ENCODE peak calls at places on chromosomes 6 and 20, in four cellular contexts. I is neural progenitor cell, G is GM23338, T is astrocyte. Z is an unnamed sample.

GRCh38 chr6:139338845-139339244 is 35.6 kb downstream of the CITED2 start:
- DNase-seq in I (no peak), G (no peak), T (no peak), Z (no peak)

GRCh38 chr6:131923356-131923755 is 27.8 kb downstream of the CCN2 start:
- DNase-seq in I (peak), G (peak), T (peak), Z (no peak)

GRCh38 chr6:160102956-160103824 is 18.4 kb upstream of the SLC22A1 start:
- DNase-seq in I (peak), G (peak), T (no peak), Z (peak)

GRCh38 chr6:140082867-140083297 is 708.4 kb upstream of the CITED2 start:
- DNase-seq in I (no peak), G (no peak), T (peak), Z (no peak)

GRCh38 chr6:87879144-87879861 is 168.3 kb upstream of the SPACA1 start:
- DNase-seq in I (no peak), G (no peak), T (no peak), Z (no peak)

GRCh38 chr6:105326216-105326615 is 76.7 kb downstream of the PREP start:
- DNase-seq in I (no peak), G (no peak), T (peak), Z (no peak)

GRCh38 chr6:82364087-82365010 is 732 bp downstream of the TPBG start:
- DNase-seq in I (peak), G (peak), T (peak), Z (peak)

GRCh38 chr6:106747139-106747538 is 117.8 kb downstream of the QRSL1 start:
- DNase-seq in I (no peak), G (no peak), T (no peak), Z (no peak)

GRCh38 chr20:4064118-4064962 is 49.0 kb upstream of the RNF24 start:
- DNase-seq in I (peak), G (peak), T (peak), Z (peak)

GRCh38 chr6:98946877-98947410 is 802 bp downstream of the FBXL4 start:
- DNase-seq in I (peak), G (no peak), T (no peak), Z (peak)

GRCh38 chr6:117448011-117448410 is 22.3 kb upstream of the ROS1 start:
- DNase-seq in I (peak), G (peak), T (peak), Z (no peak)

GRCh38 chr6:154302111-154302752 is 54.4 kb downstream of the IPCEF1 start:
- DNase-seq in I (no peak), G (no peak), T (peak), Z (no peak)

DNA sequence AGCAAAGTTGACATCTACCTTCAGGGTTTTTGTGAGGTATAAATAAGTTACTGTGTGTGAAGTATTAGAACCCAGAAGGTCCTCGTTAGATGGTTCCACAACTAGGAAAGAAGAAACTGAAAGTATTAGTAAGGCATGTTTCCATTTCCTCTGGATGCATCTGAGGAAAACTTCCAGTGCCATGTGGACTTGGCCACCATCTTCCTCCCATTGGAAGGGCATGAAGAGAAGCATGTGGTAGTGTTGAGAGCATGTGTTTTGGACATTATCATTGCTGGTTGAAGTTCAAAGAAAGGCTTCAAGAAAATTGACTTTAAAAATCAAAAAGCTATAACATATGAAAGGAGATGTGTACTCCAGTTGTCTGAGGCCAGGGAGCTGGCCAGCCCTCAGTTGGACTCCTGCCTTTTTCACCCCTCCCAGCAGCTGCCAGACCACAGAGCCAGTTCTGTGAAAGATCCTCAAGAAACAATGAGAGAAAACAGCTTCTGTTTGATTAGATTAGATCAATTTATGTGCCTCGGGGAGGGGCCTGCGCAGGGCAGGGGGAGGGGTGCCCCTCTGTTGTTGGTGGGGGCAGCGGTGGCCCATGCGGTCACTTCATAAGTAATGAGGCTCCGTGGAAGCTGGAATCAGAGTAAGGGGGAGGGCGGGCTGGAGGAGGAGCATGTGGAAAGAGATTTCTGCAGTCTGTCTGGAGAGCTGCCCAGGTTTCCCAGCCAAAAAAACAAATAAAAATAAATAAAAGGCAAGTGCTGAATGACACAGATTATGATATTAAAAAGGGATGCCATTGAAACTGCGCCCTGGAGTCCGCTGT is 154.0 kb downstream of the JARID2 start:
- DNase-seq in I (peak), G (no peak), T (peak), Z (peak)
- H3K27ac ChIP-seq in I (no peak), G (no peak), T (no peak), Z (peak)

DNA sequence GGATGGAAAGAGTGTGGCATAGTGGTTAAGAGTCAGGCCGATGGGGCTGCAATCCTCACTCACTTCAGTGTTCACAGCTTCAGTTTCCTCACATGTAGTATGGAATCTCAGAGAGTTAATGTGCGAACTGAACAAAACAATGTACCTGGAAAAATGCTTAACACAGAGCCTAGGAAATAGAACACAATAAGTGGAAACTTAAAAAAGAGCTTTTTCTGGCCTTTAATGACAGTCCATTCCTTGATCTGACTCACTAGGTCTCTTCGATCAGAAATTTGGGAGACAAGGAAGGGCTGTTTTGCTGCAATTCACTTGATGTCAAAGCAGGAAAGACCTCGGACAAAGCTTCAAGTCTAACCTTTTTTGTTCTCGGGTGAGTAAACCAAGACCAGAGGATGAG is 56.1 kb downstream of the KCNB1 start:
- DNase-seq in I (no peak), G (no peak), T (no peak), Z (no peak)
- TF ChIP-seq CTCF in I (no peak), G (no peak), T (no peak), Z (no peak)

GRCh38 chr20:19855426-19855825 is 97.4 kb downstream of the RIN2 start:
- DNase-seq in I (no peak), G (no peak), T (no peak), Z (no peak)

GRCh38 chr20:19847383-19847782 is 89.3 kb downstream of the RIN2 start:
- DNase-seq in I (no peak), G (no peak), T (no peak), Z (no peak)

GRCh38 chr20:19850190-19850533 is 92.1 kb downstream of the RIN2 start:
- DNase-seq in I (peak), G (no peak), T (peak), Z (no peak)

GRCh38 chr20:19851863-19852262 is 93.8 kb downstream of the RIN2 start:
- DNase-seq in I (no peak), G (no peak), T (no peak), Z (no peak)

DNA sequence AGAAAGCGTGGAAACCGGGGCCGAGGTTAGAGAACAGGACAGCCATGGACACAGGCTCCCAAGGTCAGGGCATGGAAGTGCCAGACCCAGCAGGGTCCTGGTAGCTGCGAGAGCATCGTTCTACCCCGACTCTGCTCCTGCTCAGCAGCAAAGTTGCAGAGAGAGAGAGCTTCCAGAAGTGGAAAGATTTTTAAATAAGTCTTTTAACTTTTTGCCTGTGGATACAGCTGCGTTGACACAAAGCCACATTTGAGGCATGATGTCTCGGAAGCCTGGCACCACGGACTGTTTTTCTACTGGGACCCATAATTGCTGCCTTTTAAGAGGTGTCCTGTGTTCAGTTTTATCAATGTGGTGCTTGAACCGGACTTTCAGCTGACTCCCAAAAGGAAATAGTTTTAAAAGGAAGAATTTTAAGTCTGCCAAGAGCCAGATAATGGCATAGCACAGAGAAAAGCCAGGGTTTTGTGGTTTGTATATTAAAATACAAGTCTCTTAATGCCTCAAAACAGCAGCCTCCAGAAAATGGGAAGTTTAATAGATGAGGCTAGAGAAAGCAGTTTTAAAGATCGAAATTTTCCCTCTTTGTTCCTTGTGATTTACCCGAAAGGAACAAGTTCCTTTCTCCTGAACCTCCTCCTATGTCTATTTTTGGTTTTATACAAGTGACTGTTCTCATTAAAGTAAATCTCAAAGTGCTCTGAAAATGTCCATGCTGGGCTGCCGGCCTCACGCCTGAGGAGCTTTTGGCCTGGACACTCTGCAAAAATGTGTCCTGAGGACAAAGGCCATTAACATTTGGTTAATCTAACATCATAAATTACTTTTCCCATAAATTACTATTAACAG is 91.5 kb downstream of the RIN2 start:
- DNase-seq in I (no peak), G (no peak), T (peak), Z (no peak)
- H2AFZ ChIP-seq in I (peak), G (peak), T (peak), Z (peak)

GRCh38 chr6:143675327-143675900 is 2.4 kb upstream of the PHACTR2 start:
- DNase-seq in I (peak), G (no peak), T (no peak), Z (no peak)
- H3K27ac ChIP-seq in I (peak), G (peak), T (no peak), Z (no peak)

GRCh38 chr20:34195355-34195754 is 45.9 kb upstream of the ASIP start:
- DNase-seq in I (peak), G (no peak), T (no peak), Z (no peak)
- TF ChIP-seq CTCF in I (no peak), G (no peak), T (no peak), Z (no peak)

GRCh38 chr20:7911586-7912330 is 28.5 kb downstream of the HAO1 start:
- DNase-seq in I (no peak), G (no peak), T (no peak), Z (no peak)
- H2AFZ ChIP-seq in I (peak), G (peak), T (no peak), Z (peak)

GRCh38 chr20:49283703-49284625 is 6.1 kb upstream of the ZNFX1 start:
- DNase-seq in I (no peak), G (no peak), T (no peak), Z (no peak)
- H3K27ac ChIP-seq in I (no peak), G (peak), T (no peak), Z (no peak)